ENCODE peak calls at places on chromosomes 1 and 21, in ten cellular contexts. F, K, Y, L, X, U, M, S, W and A are unnamed samples.

GRCh38 chr1:51313961-51314777 is 16.2 kb downstream of the TTC39A start:
- DNase-seq in F (no peak), K (no peak), Y (no peak), L (peak), X (no peak), U (no peak), M (no peak), S (peak), W (peak), A (no peak)

GRCh38 chr1:92961896-92962752 is 862 bp upstream of the DIPK1A start:
- DNase-seq in F (peak), K (peak), Y (peak), L (peak), X (peak), U (no peak), M (peak), S (peak), W (peak), A (peak)

GRCh38 chr1:76079475-76080227 is 5.1 kb downstream of the ST6GALNAC3 start:
- DNase-seq in F (no peak), K (no peak), Y (no peak), L (no peak), X (no peak), U (no peak), M (no peak), S (no peak), W (no peak), A (no peak)

GRCh38 chr1:113021430-113022085 is 51.4 kb upstream of the LRIG2 start:
- DNase-seq in F (no peak), K (no peak), Y (no peak), L (peak), X (no peak), U (no peak), M (no peak), S (peak), W (peak), A (no peak)

GRCh38 chr1:70043806-70044205 is 161.6 kb downstream of the LRRC40 start:
- DNase-seq in F (no peak), K (no peak), Y (no peak), L (peak), X (no peak), U (no peak), M (no peak), S (peak), W (peak), A (no peak)

GRCh38 chr1:119081267-119081666 is 59.2 kb downstream of the WARS2 start:
- DNase-seq in F (no peak), K (no peak), Y (no peak), L (peak), X (no peak), U (no peak), M (no peak), S (no peak), W (no peak), A (no peak)

GRCh38 chr1:193311226-193311948 is 125.0 kb upstream of the B3GALT2 start:
- DNase-seq in F (no peak), K (no peak), Y (no peak), L (no peak), X (no peak), U (no peak), M (no peak), S (peak), W (no peak), A (no peak)

GRCh38 chr1:68293609-68294353 is 61.5 kb upstream of the WLS start:
- DNase-seq in F (no peak), K (no peak), Y (no peak), L (no peak), X (no peak), U (no peak), M (no peak), S (no peak), W (no peak), A (no peak)

GRCh38 chr1:76939107-76939816 is 72.0 kb downstream of the ST6GALNAC5 start:
- DNase-seq in F (no peak), K (no peak), Y (no peak), L (peak), X (no peak), U (peak), M (no peak), S (no peak), W (no peak), A (no peak)

GRCh38 chr1:240004086-240004749 is 87.5 kb upstream of the FMN2 start:
- DNase-seq in F (peak), K (no peak), Y (no peak), L (peak), X (no peak), U (no peak), M (no peak), S (no peak), W (peak), A (no peak)

GRCh38 chr1:180615493-180616290 is 16.1 kb upstream of the XPR1 start:
- DNase-seq in F (no peak), K (no peak), Y (no peak), L (peak), X (no peak), U (no peak), M (no peak), S (peak), W (no peak), A (no peak)

GRCh38 chr1:248841702-248842395 is 3.8 kb downstream of the ZNF672 start:
- DNase-seq in F (peak), K (peak), Y (no peak), L (peak), X (peak), U (no peak), M (no peak), S (peak), W (no peak), A (no peak)

GRCh38 chr1:179128520-179128919 is 46.6 kb downstream of the TOR3A start:
- DNase-seq in F (no peak), K (no peak), Y (no peak), L (no peak), X (no peak), U (no peak), M (no peak), S (no peak), W (no peak), A (no peak)

GRCh38 chr1:6172549-6172948 is 7.6 kb downstream of the CHD5 start:
- DNase-seq in F (no peak), K (no peak), Y (no peak), L (no peak), X (no peak), U (no peak), M (no peak), S (no peak), W (no peak), A (no peak)

GRCh38 chr1:44239337-44239960 is 26.2 kb downstream of the DMAP1 start:
- DNase-seq in F (peak), K (no peak), Y (no peak), L (peak), X (no peak), U (no peak), M (no peak), S (peak), W (peak), A (no peak)

GRCh38 chr1:20719261-20719660 is 1.5 kb upstream of the KIF17 start:
- DNase-seq in F (no peak), K (no peak), Y (no peak), L (no peak), X (no peak), U (no peak), M (no peak), S (no peak), W (no peak), A (no peak)

GRCh38 chr21:23811802-23812201 is 1795.5 kb downstream of the MRPL39 start:
- DNase-seq in F (peak), K (no peak), Y (no peak), L (no peak), X (no peak), U (no peak), M (no peak), S (no peak), W (no peak), A (no peak)

GRCh38 chr1:21758614-21759013 is 24.3 kb downstream of the USP48 start:
- DNase-seq in F (no peak), K (no peak), Y (no peak), L (no peak), X (no peak), U (no peak), M (no peak), S (no peak), W (no peak), A (no peak)

GRCh38 chr1:179030130-179030529 is 4.4 kb downstream of the FAM20B start:
- DNase-seq in F (no peak), K (no peak), Y (no peak), L (no peak), X (no peak), U (no peak), M (no peak), S (no peak), W (no peak), A (no peak)

GRCh38 chr1:156471496-156472490 is 28.8 kb downstream of the MEF2D start:
- DNase-seq in F (no peak), K (no peak), Y (no peak), L (no peak), X (no peak), U (no peak), M (no peak), S (no peak), W (no peak), A (no peak)

GRCh38 chr1:231600461-231600976 is 26.1 kb upstream of the DISC1 start:
- DNase-seq in F (no peak), K (no peak), Y (no peak), L (no peak), X (no peak), U (no peak), M (no peak), S (no peak), W (no peak), A (no peak)

GRCh38 chr1:10541286-10541685 is 66.5 kb downstream of the PEX14 start:
- DNase-seq in F (no peak), K (no peak), Y (no peak), L (no peak), X (no peak), U (no peak), M (no peak), S (no peak), W (no peak), A (no peak)

GRCh38 chr1:109617291-109617801 is 2.1 kb downstream of the GNAT2 start:
- DNase-seq in F (no peak), K (no peak), Y (no peak), L (peak), X (no peak), U (no peak), M (no peak), S (peak), W (peak), A (no peak)

GRCh38 chr1:24426738-24427468 is 11.3 kb downstream of the NIPAL3 start:
- DNase-seq in F (no peak), K (no peak), Y (no peak), L (no peak), X (no peak), U (no peak), M (no peak), S (no peak), W (no peak), A (no peak)

GRCh38 chr1:9759939-9760338 is 63.8 kb downstream of the CLSTN1 start:
- DNase-seq in F (no peak), K (no peak), Y (no peak), L (no peak), X (no peak), U (no peak), M (no peak), S (no peak), W (no peak), A (no peak)

GRCh38 chr1:198158766-198159589 is 2.2 kb downstream of the NEK7 start:
- DNase-seq in F (peak), K (peak), Y (peak), L (peak), X (peak), U (peak), M (peak), S (peak), W (peak), A (peak)

GRCh38 chr1:91700332-91700731 is 185.6 kb downstream of the TGFBR3 start:
- DNase-seq in F (no peak), K (no peak), Y (no peak), L (peak), X (no peak), U (no peak), M (no peak), S (peak), W (no peak), A (no peak)

GRCh38 chr1:67831850-67832513 is 1.3 kb downstream of the GNG12 start:
- DNase-seq in F (peak), K (no peak), Y (no peak), L (peak), X (no peak), U (no peak), M (no peak), S (peak), W (peak), A (no peak)